ENCODE peak calls at places on chromosomes 13 and 19, in nine cellular contexts. P, M, B, S, U, O, C, Z and W are unnamed samples.

GRCh38 chr13:110116072-110116487 is 190.9 kb downstream of the COL4A1 start:
- DNase-seq in C (no peak), Z (peak), P (no peak), S (no peak), M (no peak), U (peak), B (no peak), O (peak), W (no peak)

GRCh38 chr13:20426766-20427448 is 98.8 kb downstream of the CRYL1 start:
- DNase-seq in Z (no peak), P (no peak), U (no peak), C (no peak), M (no peak), S (no peak), O (peak), B (no peak), W (no peak)

GRCh38 chr13:66265446-66265845 is 964.7 kb downstream of the PCDH9 start:
- DNase-seq in S (no peak), U (no peak), P (no peak), O (no peak), B (no peak), Z (no peak), M (no peak), C (no peak), W (peak)

GRCh38 chr13:43346427-43346826 is 323.0 kb downstream of the DNAJC15 start:
- DNase-seq in U (no peak), Z (no peak), P (no peak), M (no peak), C (no peak), S (no peak), O (no peak), B (no peak), W (no peak)

GRCh38 chr19:43636121-43636683 is 3.4 kb downstream of the CADM4 start:
- DNase-seq in C (no peak), S (no peak), U (no peak), Z (no peak), B (peak), O (no peak), P (peak), M (peak), W (no peak)

GRCh38 chr13:41461527-41462124 is 4.3 kb downstream of the RGCC start:
- DNase-seq in P (no peak), M (no peak), C (no peak), S (no peak), B (no peak), O (no peak), U (no peak), Z (no peak), W (no peak)

GRCh38 chr19:11203194-11204075 is 6.1 kb upstream of the KANK2 start:
- DNase-seq in S (peak), B (peak), Z (peak), P (peak), O (peak), C (no peak), M (peak), U (peak), W (peak)

GRCh38 chr19:15288146-15288963 is 44.0 kb downstream of the BRD4 start:
- DNase-seq in M (no peak), S (peak), U (peak), B (peak), Z (no peak), O (peak), C (no peak), P (peak), W (no peak)

GRCh38 chr19:34485831-34486230 is 4.3 kb downstream of the WTIP start:
- DNase-seq in M (no peak), B (no peak), S (no peak), O (no peak), U (no peak), P (no peak), C (no peak), Z (no peak), W (no peak)

GRCh38 chr19:18969953-18970659 is 29.1 kb upstream of the HOMER3 start:
- DNase-seq in P (no peak), C (no peak), U (no peak), Z (no peak), M (no peak), O (no peak), B (no peak), S (no peak), W (no peak)

GRCh38 chr19:56301152-56301551 is 13.5 kb downstream of the ZSCAN5A start:
- DNase-seq in P (no peak), M (peak), Z (no peak), C (no peak), U (no peak), B (no peak), S (no peak), O (no peak), W (no peak)

GRCh38 chr13:111211789-111212516 is 96.8 kb downstream of the ARHGEF7 start:
- DNase-seq in P (no peak), C (no peak), B (no peak), O (no peak), M (no peak), S (no peak), Z (no peak), U (no peak), W (no peak)

GRCh38 chr19:35143818-35144217 is 763 bp downstream of the FXYD7 start:
- DNase-seq in S (no peak), O (no peak), M (no peak), Z (no peak), C (no peak), P (no peak), B (no peak), U (no peak), W (no peak)

GRCh38 chr13:111629016-111629415 is 308.6 kb downstream of the TEX29 start:
- DNase-seq in U (no peak), O (no peak), B (no peak), M (no peak), Z (no peak), P (no peak), C (no peak), S (no peak), W (no peak)

GRCh38 chr13:112072531-112073244 is 5.7 kb downstream of the SOX1 start:
- DNase-seq in Z (no peak), U (peak), B (peak), M (peak), C (no peak), P (no peak), S (peak), O (no peak), W (no peak)

GRCh38 chr13:72290962-72291681 is 424.1 kb upstream of the DACH1 start:
- DNase-seq in O (peak), B (no peak), U (no peak), C (no peak), S (no peak), M (no peak), Z (peak), P (no peak), W (peak)

GRCh38 chr13:101612736-101613135 is 160.3 kb downstream of the ITGBL1 start:
- DNase-seq in P (no peak), O (peak), U (no peak), C (no peak), Z (no peak), B (no peak), M (peak), S (no peak), W (no peak)

GRCh38 chr19:17441241-17442135 is 7.0 kb downstream of the TMEM221 start:
- DNase-seq in O (peak), B (no peak), U (no peak), Z (no peak), M (peak), C (no peak), P (no peak), S (no peak), W (no peak)

GRCh38 chr19:11179716-11180297 is 17.5 kb downstream of the KANK2 start:
- DNase-seq in O (no peak), P (no peak), C (no peak), S (no peak), Z (no peak), M (peak), B (no peak), U (no peak), W (no peak)

GRCh38 chr13:81539643-81540150 is 1198.8 kb upstream of the SPRY2 start:
- DNase-seq in P (no peak), S (no peak), U (no peak), B (no peak), C (no peak), O (no peak), Z (no peak), M (no peak), W (no peak)

GRCh38 chr19:39926170-39926755 is 8.2 kb downstream of the FCGBP start:
- DNase-seq in U (no peak), O (no peak), M (no peak), Z (no peak), S (no peak), B (no peak), C (no peak), P (no peak), W (no peak)

GRCh38 chr13:63438951-63439350 is 2023.3 kb upstream of the PCDH20 start:
- DNase-seq in O (no peak), B (no peak), S (no peak), U (no peak), M (no peak), C (no peak), Z (no peak), P (no peak), W (no peak)